ENCODE peak calls at places on chromosomes 13 and 19, in four cellular contexts. M is HepG2, C is GM12878, H is A549. T is an unnamed sample.

GRCh38 chr13:30855569-30855968 is 50.5 kb upstream of the MEDAG start:
- DNase-seq in H (no peak), M (no peak), C (no peak), T (no peak)

GRCh38 chr13:26221721-26222522 is at the start of gene RNF6:
- DNase-seq in C (peak), H (peak), M (peak), T (peak)

GRCh38 chr13:79936368-79937136 is 404.4 kb downstream of the SPRY2 start:
- DNase-seq in M (peak), C (no peak), H (peak), T (no peak)

GRCh38 chr13:61202042-61202441 is 213.6 kb downstream of the PCDH20 start:
- DNase-seq in C (no peak), H (no peak), M (no peak), T (no peak)

GRCh38 chr13:43269037-43269476 is 245.7 kb downstream of the DNAJC15 start:
- DNase-seq in M (peak), H (peak), C (no peak), T (no peak)

GRCh38 chr19:54461201-54462071 is 2.1 kb downstream of the LENG9 start:
- DNase-seq in C (no peak), H (no peak), M (no peak), T (no peak)

GRCh38 chr19:1455336-1456120 is 5.6 kb downstream of the APC2 start:
- DNase-seq in M (peak), H (peak), C (no peak), T (peak)

GRCh38 chr13:40563350-40564125 is 102.9 kb downstream of the FOXO1 start:
- DNase-seq in C (no peak), H (no peak), M (peak), T (no peak)

GRCh38 chr19:2394669-2395292 is 32.6 kb downstream of the TIMM13 start:
- DNase-seq in H (no peak), C (peak), M (peak), T (no peak)

GRCh38 chr13:79659161-79659560 is 178.2 kb downstream of the NDFIP2 start:
- DNase-seq in M (no peak), H (no peak), C (no peak), T (no peak)

GRCh38 chr13:102185375-102185984 is 216.4 kb downstream of the FGF14 start:
- DNase-seq in H (no peak), C (no peak), M (no peak), T (no peak)

GRCh38 chr13:109213714-109214113 is 572.7 kb downstream of the IRS2 start:
- DNase-seq in M (no peak), H (no peak), C (no peak), T (no peak)

GRCh38 chr19:17877696-17878095 is 6.0 kb downstream of the SLC5A5 start:
- DNase-seq in H (no peak), M (no peak), C (no peak), T (no peak)

GRCh38 chr13:73767747-73768315 is 366.4 kb downstream of the KLF12 start:
- DNase-seq in M (peak), H (peak), C (no peak), T (no peak)

GRCh38 chr13:44011036-44011435 is 131.3 kb downstream of the LACC1 start:
- DNase-seq in M (no peak), C (no peak), H (no peak), T (no peak)

GRCh38 chr19:33397536-33398360 is 24.2 kb downstream of the CEBPG start:
- DNase-seq in M (peak), H (no peak), C (no peak), T (peak)

GRCh38 chr13:72851678-72852014 is 69.7 kb downstream of the PIBF1 start:
- DNase-seq in H (no peak), M (no peak), C (no peak), T (no peak)

GRCh38 chr19:28960986-28961705 is 251.8 kb downstream of the UQCRFS1 start:
- DNase-seq in H (no peak), C (no peak), M (no peak), T (no peak)

GRCh38 chr19:39199025-39199424 is 2.3 kb downstream of the NCCRP1 start:
- DNase-seq in M (peak), H (no peak), C (no peak), T (no peak)

GRCh38 chr13:45678282-45678681 is 23.8 kb upstream of the CBY2 start:
- DNase-seq in H (no peak), C (no peak), M (no peak), T (no peak)

DNA sequence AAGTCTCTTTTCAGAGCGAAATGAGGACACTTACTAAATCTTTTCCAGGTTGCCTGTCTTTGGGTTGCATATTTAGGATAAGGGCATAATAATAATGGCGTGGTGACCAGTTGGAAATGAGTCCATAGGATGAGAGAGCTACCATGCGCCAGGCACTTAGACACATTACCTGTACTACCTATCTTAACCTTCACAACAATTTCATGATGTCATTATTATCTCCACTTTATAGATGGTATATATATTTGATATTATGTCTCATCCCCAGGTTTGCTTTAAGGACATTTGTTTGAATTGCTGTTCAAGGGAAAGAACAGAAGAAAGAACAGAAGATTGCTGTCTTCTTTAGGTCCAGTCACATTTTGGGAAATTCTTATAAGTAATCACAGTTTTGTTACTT is 182.0 kb upstream of the STARD13 start:
- DNase-seq in M (no peak), H (no peak), C (no peak), T (no peak)
- TF ChIP-seq POLR2A in M (no peak), H (no peak), C (no peak), T (no peak)

GRCh38 chr13:33349996-33350826 is 64.7 kb upstream of the STARD13 start:
- DNase-seq in H (no peak), M (no peak), C (no peak), T (no peak)
- TF ChIP-seq POLR2AphosphoS2 in H (no peak), M (no peak), C (no peak), T (no peak)

GRCh38 chr19:46745030-46745429 is 827 bp upstream of the FKRP start:
- DNase-seq in M (no peak), H (no peak), C (no peak), T (no peak)

GRCh38 chr19:46745521-46746280 is at the start of gene FKRP:
- DNase-seq in H (no peak), M (no peak), C (no peak), T (peak)

GRCh38 chr19:46744005-46744691 is 1.7 kb upstream of the FKRP start:
- DNase-seq in H (no peak), M (no peak), C (no peak), T (no peak)

GRCh38 chr19:46748325-46749109 is 2.3 kb upstream of the STRN4 start:
- DNase-seq in C (no peak), M (peak), H (peak), T (peak)

DNA sequence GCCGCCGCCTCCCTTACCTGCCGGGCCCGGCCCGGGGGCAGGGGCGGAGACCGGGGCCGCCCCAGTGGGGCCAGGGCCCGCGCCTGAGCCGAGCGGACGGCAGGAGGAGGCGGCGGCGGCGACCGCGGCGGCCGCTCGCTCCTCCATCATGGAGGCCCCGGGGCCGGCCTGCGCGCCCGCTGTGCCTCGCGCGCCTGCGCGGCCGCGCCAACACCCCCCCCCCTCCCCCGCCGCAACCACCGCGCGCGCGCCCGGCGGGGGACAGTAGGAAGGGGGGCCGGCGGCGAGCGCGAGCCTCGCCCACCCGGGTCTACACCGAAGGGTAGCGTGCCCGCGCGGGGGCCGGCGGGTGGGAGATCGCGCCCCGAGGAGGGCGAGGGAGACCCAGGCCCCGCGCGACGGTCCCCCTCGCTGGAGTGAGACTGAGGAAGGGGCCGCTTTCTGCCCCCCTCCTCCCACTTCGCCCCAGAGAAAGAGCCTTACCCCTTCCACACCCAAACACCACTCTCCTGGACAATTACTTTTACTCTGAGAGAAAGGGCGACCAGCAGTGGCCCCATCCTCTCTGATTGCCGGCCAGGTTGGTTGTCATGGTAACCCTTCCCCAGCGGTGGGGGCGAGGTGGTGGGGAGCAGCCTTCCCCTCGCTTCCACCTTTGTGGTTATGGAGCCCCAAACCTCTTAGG is at the start of gene STRN4:
- DNase-seq in M (no peak), H (no peak), C (no peak), T (peak)
- TF ChIP-seq POLR2A in M (peak), H (peak), C (peak), T (no peak)

GRCh38 chr13:76667551-76667950 is 218.7 kb downstream of the KCTD12 start:
- DNase-seq in H (peak), C (no peak), M (no peak), T (no peak)
- TF ChIP-seq POLR2AphosphoS2 in H (no peak), C (no peak), M (no peak), T (no peak)

GRCh38 chr19:48492925-48493717 is 18.5 kb downstream of the LMTK3 start:
- DNase-seq in C (peak), M (peak), H (peak), T (peak)
- TF ChIP-seq POLR2A in C (peak), M (no peak), H (peak), T (peak)

GRCh38 chr13:36905944-36906343 is 14.1 kb downstream of the SMAD9 start:
- DNase-seq in M (no peak), H (no peak), C (no peak), T (no peak)

GRCh38 chr13:36907266-36907665 is 12.8 kb downstream of the SMAD9 start:
- DNase-seq in H (no peak), M (no peak), C (no peak), T (no peak)

GRCh38 chr13:36907801-36908200 is 12.2 kb downstream of the SMAD9 start:
- DNase-seq in H (no peak), C (no peak), M (no peak), T (no peak)

GRCh38 chr13:36904219-36904618 is 15.8 kb downstream of the SMAD9 start:
- DNase-seq in C (no peak), H (no peak), M (no peak), T (no peak)
- TF ChIP-seq POLR2AphosphoS2 in C (no peak), H (no peak), M (no peak), T (no peak)

DNA sequence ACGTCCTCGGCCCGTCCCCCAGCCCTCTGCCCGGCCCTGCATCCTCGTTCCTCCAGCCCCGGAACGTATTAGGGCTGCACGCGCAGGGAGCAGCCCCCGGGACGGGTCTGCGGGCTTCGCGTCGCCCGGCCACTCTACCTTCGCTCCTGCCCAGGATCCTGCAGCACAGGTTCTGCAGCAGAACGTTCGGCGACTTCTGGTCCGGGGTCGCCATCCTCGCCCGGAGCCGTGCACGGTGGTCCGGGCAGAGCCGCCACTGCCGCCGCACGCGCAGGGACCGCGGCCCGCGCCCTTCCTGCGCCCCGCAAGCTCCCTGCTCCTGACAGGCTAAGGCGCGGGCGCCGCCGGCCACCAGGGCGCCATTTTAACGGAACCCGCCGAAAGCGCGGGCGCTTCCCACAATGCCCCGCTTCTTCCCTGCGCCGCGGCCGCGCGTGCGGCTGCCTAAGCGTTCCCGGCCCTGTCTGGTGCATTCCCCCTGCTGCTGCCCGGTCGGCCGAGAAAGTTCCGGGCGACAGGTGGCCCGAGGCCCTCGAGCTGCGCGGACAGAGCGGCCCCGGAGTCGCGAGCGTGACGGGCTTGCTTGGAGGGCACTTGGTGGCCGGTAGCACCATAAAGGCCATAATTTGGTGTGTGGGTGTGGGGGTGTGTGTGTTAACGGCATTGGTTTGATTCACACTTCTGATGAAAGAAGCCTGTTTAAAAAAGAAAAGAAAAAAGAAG is at the start of gene TUBGCP3:
- DNase-seq in C (no peak), H (peak), M (peak), T (peak)
- TF ChIP-seq POLR2A in C (peak), H (peak), M (peak), T (peak)

DNA sequence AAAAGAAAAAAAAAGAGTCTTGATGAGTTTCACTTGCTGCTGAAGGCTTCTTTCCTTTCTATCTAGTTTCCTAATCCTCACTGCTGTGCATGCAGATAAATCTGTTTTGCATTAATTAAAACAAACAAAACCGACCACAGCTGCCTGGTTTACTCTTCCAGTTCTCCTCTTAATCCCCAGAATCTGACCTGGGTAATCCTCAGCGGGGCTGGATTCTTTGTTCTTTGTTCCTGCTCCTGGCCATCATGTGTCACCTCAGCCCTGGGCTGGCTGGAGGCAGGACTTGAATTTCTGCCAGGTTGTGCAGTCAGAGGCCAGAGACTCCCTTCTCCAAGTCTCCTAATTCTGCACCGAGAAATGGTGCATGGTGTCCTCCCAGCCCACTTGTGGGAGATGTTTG is 52.2 kb upstream of the CYP4F8 start:
- DNase-seq in M (peak), C (no peak), H (no peak), T (no peak)
- TF ChIP-seq POLR2AphosphoS2 in M (no peak), C (no peak), H (no peak), T (no peak)

GRCh38 chr19:14328406-14328805 is 52.8 kb upstream of the ADGRE5 start:
- DNase-seq in M (no peak), C (no peak), H (no peak), T (no peak)

GRCh38 chr19:14337510-14337909 is 43.7 kb upstream of the ADGRE5 start:
- DNase-seq in H (peak), M (no peak), C (no peak), T (peak)

DNA sequence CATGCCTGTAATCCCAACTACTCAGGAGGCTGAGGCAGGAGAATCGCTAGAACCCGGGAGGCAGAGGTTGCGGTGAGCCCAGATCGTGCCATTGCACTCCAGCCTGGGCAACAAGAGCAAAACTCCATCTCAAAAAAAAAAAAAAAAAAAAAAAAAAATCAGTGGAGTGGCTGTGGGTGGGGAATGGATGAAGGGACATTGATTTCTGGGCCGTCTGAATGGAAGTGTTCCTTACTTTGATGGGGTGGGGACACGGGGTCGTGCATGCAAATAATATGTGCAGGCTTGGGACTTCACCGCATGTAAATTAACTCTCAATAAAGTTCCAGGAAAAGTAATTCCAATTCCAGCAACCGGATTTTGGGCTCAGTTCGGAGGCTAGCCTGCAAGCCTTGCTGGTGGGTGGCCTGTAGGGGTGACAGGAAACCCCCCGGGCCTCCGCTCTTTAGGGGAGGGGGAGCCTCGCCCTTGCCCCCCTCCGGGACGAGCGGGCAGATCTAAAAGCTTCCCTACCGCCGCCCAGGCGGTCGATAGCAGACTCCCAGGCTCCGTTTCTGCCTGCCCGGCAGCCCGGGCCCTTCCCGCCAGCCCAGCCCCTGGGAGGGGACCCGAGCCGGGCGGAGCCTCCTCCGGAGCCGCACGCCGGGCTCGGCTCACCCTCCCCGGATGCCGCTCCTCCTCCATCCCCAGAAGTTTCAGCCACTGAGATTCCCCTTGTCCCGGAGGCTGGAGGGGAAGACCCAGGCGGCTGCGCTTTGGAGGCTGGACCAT is 48.0 kb upstream of the ADGRE5 start:
- DNase-seq in C (no peak), H (peak), M (no peak), T (peak)
- TF ChIP-seq POLR2A in C (no peak), H (no peak), M (no peak), T (no peak)